ENCODE peak calls at places on chromosomes 11 and 22, in six cellular contexts. One of them, this sample, is unnamed.

GRCh38 chr11:133306019-133306418 is 226.3 kb downstream of the OPCML start:
- DNase-seq in K562: no peak
- DNase-seq in HepG2: no peak
- DNase-seq in GM12878: no peak
- DNase-seq in H1: no peak
- DNase-seq in WTC11: peak; percentile 19
- DNase-seq in this sample: no peak

GRCh38 chr11:206002-206384 is 1.2 kb downstream of the BET1L start:
- DNase-seq in K562: no peak
- DNase-seq in GM12878: no peak
- DNase-seq in HepG2: no peak
- DNase-seq in H1: no peak
- DNase-seq in WTC11: no peak
- DNase-seq in this sample: no peak

GRCh38 chr11:75911459-75911858 is 96.4 kb downstream of the UVRAG start:
- DNase-seq in HepG2: no peak
- DNase-seq in GM12878: no peak
- DNase-seq in H1: no peak
- DNase-seq in WTC11: no peak
- DNase-seq in K562: no peak
- DNase-seq in this sample: no peak

GRCh38 chr11:2517016-2517385 is 72.2 kb downstream of the KCNQ1 start:
- DNase-seq in HepG2: no peak
- DNase-seq in H1: no peak
- DNase-seq in GM12878: no peak
- DNase-seq in K562: no peak
- DNase-seq in WTC11: peak; percentile 8
- DNase-seq in this sample: no peak

GRCh38 chr22:24894998-24895397 is 51.5 kb downstream of the LHFPL7 start:
- DNase-seq in GM12878: no peak
- DNase-seq in WTC11: peak; percentile 25
- DNase-seq in HepG2: peak; percentile 61
- DNase-seq in K562: no peak
- DNase-seq in H1: no peak
- DNase-seq in this sample: peak; percentile 18

GRCh38 chr22:46829140-46829891 is 66.9 kb downstream of the TBC1D22A start:
- DNase-seq in H1: peak; percentile 16
- DNase-seq in K562: no peak
- DNase-seq in WTC11: no peak
- DNase-seq in GM12878: no peak
- DNase-seq in HepG2: no peak
- DNase-seq in this sample: no peak

GRCh38 chr11:66967670-66968425 is 7.3 kb upstream of the C11orf86 start:
- DNase-seq in H1: no peak
- DNase-seq in WTC11: no peak
- DNase-seq in K562: peak; percentile 8
- DNase-seq in HepG2: no peak
- DNase-seq in GM12878: no peak
- DNase-seq in this sample: no peak

GRCh38 chr11:7657306-7658025 is 15.8 kb downstream of the CYB5R2 start:
- DNase-seq in GM12878: no peak
- DNase-seq in WTC11: peak; percentile 72
- DNase-seq in K562: peak; percentile 35
- DNase-seq in H1: peak; percentile 65
- DNase-seq in HepG2: peak; percentile 67
- DNase-seq in this sample: peak; percentile 28

GRCh38 chr11:76672431-76673163 is 2.0 kb upstream of the LRRC32 start:
- DNase-seq in K562: no peak
- DNase-seq in WTC11: no peak
- DNase-seq in H1: no peak
- DNase-seq in HepG2: no peak
- DNase-seq in GM12878: peak; percentile 84
- DNase-seq in this sample: no peak

GRCh38 chr11:103871923-103872551 is 164.4 kb upstream of the DDI1 start:
- DNase-seq in GM12878: no peak
- DNase-seq in WTC11: no peak
- DNase-seq in K562: no peak
- DNase-seq in HepG2: no peak
- DNase-seq in H1: no peak
- DNase-seq in this sample: no peak

GRCh38 chr11:11207428-11207827 is 145.6 kb downstream of the CSNK2A3 start:
- DNase-seq in HepG2: no peak
- DNase-seq in WTC11: no peak
- DNase-seq in K562: no peak
- DNase-seq in GM12878: no peak
- DNase-seq in H1: no peak
- DNase-seq in this sample: no peak

GRCh38 chr11:57368106-57368826 is 12.7 kb downstream of the PRG3 start:
- DNase-seq in K562: no peak
- DNase-seq in HepG2: no peak
- DNase-seq in GM12878: no peak
- DNase-seq in H1: no peak
- DNase-seq in WTC11: no peak
- DNase-seq in this sample: no peak

GRCh38 chr11:118658372-118659313 is 20.8 kb downstream of the TREH start:
- DNase-seq in H1: no peak
- DNase-seq in GM12878: no peak
- DNase-seq in WTC11: no peak
- DNase-seq in HepG2: no peak
- DNase-seq in K562: no peak
- DNase-seq in this sample: no peak

GRCh38 chr11:88402784-88403183 is 65.2 kb upstream of the CTSC start:
- DNase-seq in WTC11: no peak
- DNase-seq in K562: no peak
- DNase-seq in GM12878: no peak
- DNase-seq in HepG2: no peak
- DNase-seq in H1: no peak
- DNase-seq in this sample: no peak

GRCh38 chr11:101913631-101914030 is 1.2 kb upstream of the CEP126 start:
- DNase-seq in HepG2: no peak
- DNase-seq in WTC11: no peak
- DNase-seq in H1: no peak
- DNase-seq in K562: no peak
- DNase-seq in GM12878: no peak
- DNase-seq in this sample: no peak

GRCh38 chr11:131042711-131043110 is 126.4 kb upstream of the SNX19 start:
- DNase-seq in WTC11: no peak
- DNase-seq in K562: no peak
- DNase-seq in H1: no peak
- DNase-seq in HepG2: no peak
- DNase-seq in GM12878: no peak
- DNase-seq in this sample: no peak

GRCh38 chr11:23789938-23790371 is 706.9 kb upstream of the LUZP2 start:
- DNase-seq in GM12878: no peak
- DNase-seq in H1: no peak
- DNase-seq in HepG2: no peak
- DNase-seq in WTC11: no peak
- DNase-seq in K562: no peak
- DNase-seq in this sample: no peak

GRCh38 chr11:33044281-33044680 is 4.9 kb downstream of the TCP11L1 start:
- DNase-seq in HepG2: no peak
- DNase-seq in WTC11: no peak
- DNase-seq in H1: no peak
- DNase-seq in K562: no peak
- DNase-seq in GM12878: no peak
- DNase-seq in this sample: no peak
- TF ChIP-seq ATF3 in HepG2: no peak
- TF ChIP-seq ATF3 in WTC11: no peak
- TF ChIP-seq ATF3 in H1: no peak
- TF ChIP-seq ATF3 in K562: no peak
- TF ChIP-seq ATF3 in GM12878: no peak
- TF ChIP-seq ATF3 in this sample: no peak

GRCh38 chr11:1345752-1346513 is 36.5 kb upstream of the TOLLIP start:
- DNase-seq in K562: no peak
- DNase-seq in H1: no peak
- DNase-seq in WTC11: no peak
- DNase-seq in HepG2: no peak
- DNase-seq in GM12878: no peak
- DNase-seq in this sample: no peak
- TF ChIP-seq ATF3 in K562: no peak
- TF ChIP-seq ATF3 in H1: no peak
- TF ChIP-seq ATF3 in WTC11: no peak
- TF ChIP-seq ATF3 in HepG2: no peak
- TF ChIP-seq ATF3 in GM12878: no peak
- TF ChIP-seq ATF3 in this sample: no peak

GRCh38 chr11:59801981-59802638 is 8.5 kb downstream of the MRPL16 start:
- DNase-seq in HepG2: no peak
- DNase-seq in WTC11: no peak
- DNase-seq in GM12878: no peak
- DNase-seq in H1: no peak
- DNase-seq in K562: no peak
- DNase-seq in this sample: no peak
- TF ChIP-seq ATF3 in HepG2: no peak
- TF ChIP-seq ATF3 in WTC11: no peak
- TF ChIP-seq ATF3 in GM12878: no peak
- TF ChIP-seq ATF3 in H1: no peak
- TF ChIP-seq ATF3 in K562: no peak
- TF ChIP-seq ATF3 in this sample: no peak

DNA sequence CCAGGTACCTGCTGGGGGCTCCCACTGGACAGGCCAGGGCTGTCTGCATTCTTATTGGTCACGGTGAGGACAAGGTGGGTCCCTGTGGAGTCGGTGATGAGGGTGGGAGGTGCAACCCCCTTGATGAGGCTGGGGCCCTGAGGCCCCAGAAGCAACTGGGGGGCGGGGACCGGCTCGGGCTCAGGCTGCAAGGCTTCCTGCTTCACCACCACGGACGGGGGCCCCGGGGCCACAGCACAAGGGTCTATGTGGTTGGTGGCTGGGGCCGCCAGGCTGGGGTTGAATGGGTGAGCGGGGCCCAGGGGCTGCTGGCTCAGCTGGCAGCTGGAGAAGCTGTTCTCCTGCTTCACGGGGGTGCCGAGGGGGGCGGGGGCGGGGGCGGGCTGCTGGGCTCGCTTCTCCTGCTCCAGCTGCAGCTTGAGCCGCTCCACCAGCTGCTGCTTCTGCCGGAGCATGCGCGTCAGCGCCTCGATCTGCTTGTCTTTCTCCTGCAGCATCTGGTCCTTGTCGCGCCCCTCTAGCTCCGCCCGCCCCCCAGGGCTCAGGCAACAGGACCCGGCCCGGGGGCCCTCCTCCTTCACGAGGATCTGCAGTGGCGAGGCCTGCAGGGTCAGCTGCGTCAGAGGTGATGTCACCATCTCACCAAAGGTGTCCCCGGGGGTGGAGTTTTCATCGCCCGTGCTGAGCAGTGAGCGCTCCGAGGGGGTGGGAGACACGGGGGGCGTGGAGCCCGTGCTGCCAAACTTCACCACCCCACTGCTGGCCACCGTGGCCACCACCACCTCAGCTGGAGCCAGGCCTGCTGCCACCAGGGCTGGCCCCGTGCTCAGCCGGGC is 48.2 kb downstream of the SGSM3 start:
- DNase-seq in H1: peak; percentile 42
- DNase-seq in K562: no peak
- DNase-seq in HepG2: no peak
- DNase-seq in WTC11: no peak
- DNase-seq in GM12878: no peak
- DNase-seq in this sample: no peak
- TF ChIP-seq ATF3 in H1: no peak
- TF ChIP-seq ATF3 in K562: no peak
- TF ChIP-seq ATF3 in HepG2: no peak
- TF ChIP-seq ATF3 in WTC11: no peak
- TF ChIP-seq ATF3 in GM12878: no peak
- TF ChIP-seq ATF3 in this sample: no peak

GRCh38 chr11:86047275-86047991 is 21.5 kb downstream of the PICALM start:
- DNase-seq in WTC11: no peak
- DNase-seq in H1: no peak
- DNase-seq in GM12878: no peak
- DNase-seq in HepG2: no peak
- DNase-seq in K562: no peak
- DNase-seq in this sample: no peak
- TF ChIP-seq ATF3 in WTC11: no peak
- TF ChIP-seq ATF3 in H1: no peak
- TF ChIP-seq ATF3 in GM12878: no peak
- TF ChIP-seq ATF3 in HepG2: no peak
- TF ChIP-seq ATF3 in K562: no peak
- TF ChIP-seq ATF3 in this sample: no peak

DNA sequence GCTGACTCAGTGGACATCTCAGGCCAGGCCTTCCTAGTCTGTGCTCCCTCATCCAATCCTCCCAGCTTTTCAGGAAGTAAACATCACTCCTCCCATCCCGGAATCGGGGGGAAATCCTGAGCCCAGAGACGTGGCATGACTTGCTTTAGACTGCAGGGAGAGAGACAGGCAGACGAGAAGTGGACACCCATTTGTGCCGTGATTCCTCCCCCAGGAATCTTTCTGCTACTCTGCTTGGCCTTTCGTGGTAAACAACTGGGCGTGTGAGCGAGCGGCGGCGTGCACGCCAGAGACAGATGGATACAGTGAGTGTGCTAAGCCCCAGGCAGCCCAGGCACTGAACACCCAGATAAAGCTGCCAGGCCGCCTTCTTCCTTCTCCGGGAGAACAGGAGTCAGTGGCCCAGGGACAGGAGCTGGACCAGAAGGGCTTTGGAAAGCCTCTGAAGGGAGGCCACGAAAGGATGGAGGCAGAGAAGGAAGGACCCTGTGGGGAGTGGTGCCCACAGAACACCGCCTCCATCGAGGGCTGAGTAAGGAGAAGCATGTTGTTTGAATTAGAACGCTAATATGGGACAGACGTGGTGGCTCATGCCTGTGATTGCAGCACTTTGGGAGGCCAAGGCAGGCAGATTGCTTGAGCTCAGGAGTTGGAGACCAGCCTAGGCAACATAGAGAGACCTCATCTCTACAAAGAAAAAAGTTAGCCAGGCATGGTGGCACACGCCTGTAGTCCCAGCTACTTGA is 53.0 kb upstream of the PRR5 start:
- DNase-seq in GM12878: no peak
- DNase-seq in HepG2: no peak
- DNase-seq in WTC11: no peak
- DNase-seq in H1: no peak
- DNase-seq in K562: no peak
- DNase-seq in this sample: no peak
- TF ChIP-seq ATF3 in GM12878: no peak
- TF ChIP-seq ATF3 in HepG2: no peak
- TF ChIP-seq ATF3 in WTC11: no peak
- TF ChIP-seq ATF3 in H1: no peak
- TF ChIP-seq ATF3 in K562: no peak
- TF ChIP-seq ATF3 in this sample: no peak